ENCODE peak calls at places on chromosomes 12 and 14, in six cellular contexts. Y, S, R, I, L and D are unnamed samples.

GRCh38 chr12:132343294-132343972 is 14.0 kb upstream of the GALNT9 start:
- DNase-seq in Y (no peak), L (no peak), S (no peak), I (no peak), R (no peak), D (no peak)

GRCh38 chr12:65171870-65172269 is 2.5 kb downstream of the LEMD3 start:
- DNase-seq in L (no peak), R (no peak), S (no peak), I (peak; percentile 20), Y (no peak), D (no peak)

GRCh38 chr12:116765271-116765670 is 27.2 kb downstream of the RNFT2 start:
- DNase-seq in I (peak; percentile 17), R (no peak), L (no peak), Y (no peak), S (no peak), D (no peak)

GRCh38 chr14:65184032-65184764 is 81.9 kb upstream of the MAX start:
- DNase-seq in L (no peak), Y (no peak), S (no peak), I (no peak), R (no peak), D (no peak)

GRCh38 chr12:26434299-26434915 is 239.0 kb downstream of the SSPN start:
- DNase-seq in Y (peak; percentile 13), S (peak; percentile 14), I (peak; percentile 60), L (no peak), R (peak; percentile 64), D (peak; percentile 33)

GRCh38 chr12:87995581-87996178 is 33.5 kb downstream of the C12orf50 start:
- DNase-seq in L (no peak), I (peak; percentile 73), R (peak; percentile 53), S (peak; percentile 27), Y (no peak), D (peak; percentile 43)

GRCh38 chr14:51337520-51337919 is 97.5 kb downstream of the TMX1 start:
- DNase-seq in S (no peak), R (no peak), Y (peak; percentile 27), L (no peak), I (no peak), D (no peak)

GRCh38 chr12:51970904-51971646 is 19.6 kb downstream of the ACVR1B start:
- DNase-seq in Y (no peak), R (peak; percentile 45), L (no peak), I (peak; percentile 59), S (no peak), D (no peak)

GRCh38 chr12:15829949-15830348 is 40.8 kb upstream of the EPS8 start:
- DNase-seq in Y (no peak), S (no peak), R (no peak), I (peak; percentile 21), L (no peak), D (no peak)

GRCh38 chr12:75850751-75851462 is 180.7 kb downstream of the PHLDA1 start:
- DNase-seq in L (no peak), R (peak; percentile 35), I (peak; percentile 71), Y (no peak), S (no peak), D (peak; percentile 64)

GRCh38 chr12:11722071-11722470 is 72.6 kb downstream of the ETV6 start:
- DNase-seq in I (no peak), S (no peak), R (no peak), L (no peak), Y (no peak), D (no peak)